ENCODE peak calls at places on chromosomes 16 and 17, in six cellular contexts. P is astrocyte of the cerebellum, H is DND-41, V is NB4, Z is cardiac fibroblast, S is stomach. K is an unnamed sample.

GRCh38 chr16:70793851-70794502 is 7.0 kb downstream of the VAC14 start:
- DNase-seq in Z (no peak), H (no peak), V (no peak), P (no peak), S (no peak), K (no peak)

GRCh38 chr16:65392831-65393565 is 271.1 kb upstream of the CDH11 start:
- DNase-seq in H (no peak), Z (no peak), S (no peak), V (no peak), P (peak), K (no peak)

GRCh38 chr16:85651822-85652430 is 36.8 kb downstream of the GINS2 start:
- DNase-seq in V (no peak), P (no peak), Z (peak), H (no peak), S (no peak), K (no peak)

GRCh38 chr16:24993722-24994686 is 21.2 kb downstream of the ARHGAP17 start:
- DNase-seq in S (no peak), V (no peak), P (peak), Z (peak), H (no peak), K (no peak)

GRCh38 chr17:39240631-39241030 is 14.9 kb upstream of the STAC2 start:
- DNase-seq in P (no peak), H (no peak), S (no peak), V (no peak), Z (no peak), K (no peak)

GRCh38 chr16:1997591-1998359 is 8.0 kb downstream of the SYNGR3 start:
- DNase-seq in S (no peak), Z (peak), V (no peak), H (no peak), P (no peak), K (no peak)

GRCh38 chr17:70310251-70310672 is 140.9 kb downstream of the KCNJ2 start:
- DNase-seq in H (no peak), P (peak), Z (peak), S (no peak), V (no peak), K (no peak)

GRCh38 chr17:39744075-39744835 is 6.5 kb downstream of the GRB7 start:
- DNase-seq in Z (no peak), P (no peak), H (no peak), V (no peak), S (no peak), K (no peak)

GRCh38 chr16:67843343-67843765 is 1.2 kb downstream of the THAP11 start:
- DNase-seq in S (no peak), H (peak), V (no peak), P (no peak), Z (no peak), K (no peak)

GRCh38 chr16:66660422-66661209 is 35.9 kb downstream of the CMTM4 start:
- DNase-seq in S (peak), H (no peak), V (peak), Z (peak), P (peak), K (no peak)

GRCh38 chr17:382644-383533 is 30.3 kb upstream of the RPH3AL start:
- DNase-seq in S (no peak), Z (peak), P (no peak), V (peak), H (no peak), K (no peak)

GRCh38 chr17:80312621-80313135 is 52.0 kb downstream of the RNF213 start:
- DNase-seq in P (no peak), V (no peak), Z (no peak), S (no peak), H (no peak), K (no peak)

GRCh38 chr17:79990051-79990592 is 45.5 kb downstream of the TBC1D16 start:
- DNase-seq in Z (no peak), H (no peak), S (no peak), P (no peak), V (no peak), K (no peak)

GRCh38 chr16:11084484-11085024 is 140.2 kb downstream of the CLEC16A start:
- DNase-seq in P (peak), V (no peak), S (no peak), Z (peak), H (no peak), K (no peak)

GRCh38 chr16:51556694-51557327 is 405.7 kb upstream of the SALL1 start:
- DNase-seq in V (peak), H (no peak), P (peak), S (no peak), Z (peak), K (no peak)
- TF ChIP-seq CTCF in V (no peak), H (no peak), P (no peak), S (no peak), Z (no peak), K (no peak)

GRCh38 chr16:81900014-81900413 is 111.3 kb downstream of the SDR42E1 start:
- DNase-seq in H (no peak), P (no peak), Z (no peak), S (no peak), V (no peak), K (no peak)
- TF ChIP-seq CTCF in H (no peak), P (no peak), Z (peak), S (no peak), V (no peak), K (no peak)

GRCh38 chr17:64635647-64636305 is 26.3 kb downstream of the SMURF2 start:
- DNase-seq in Z (peak), P (peak), H (no peak), V (no peak), S (no peak), K (peak)
- TF ChIP-seq CTCF in Z (peak), P (no peak), H (no peak), V (no peak), S (no peak), K (no peak)

DNA sequence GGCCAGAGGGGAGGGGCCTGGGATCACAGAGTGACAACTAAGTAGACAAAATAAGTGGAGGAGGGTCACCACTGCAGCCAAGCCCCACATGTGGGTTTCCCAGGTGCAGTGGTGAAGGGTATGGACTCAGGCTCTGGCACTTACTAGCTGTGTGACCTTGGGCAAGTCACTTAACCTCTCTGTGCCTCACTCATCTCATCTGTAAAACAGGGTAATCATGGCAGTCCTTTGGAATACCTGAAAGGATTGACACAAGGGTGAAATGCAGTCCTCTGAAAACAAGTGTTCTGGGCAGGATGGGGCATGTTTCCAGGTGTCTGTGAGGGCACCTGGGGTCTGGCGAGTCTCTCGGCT is 55.8 kb downstream of the NKD1 start:
- DNase-seq in Z (no peak), P (no peak), V (no peak), H (no peak), S (no peak), K (no peak)
- TF ChIP-seq CTCF in Z (no peak), P (no peak), V (no peak), H (no peak), S (no peak), K (no peak)

GRCh38 chr17:45782889-45783592 is 1.1 kb upstream of the CRHR1 start:
- DNase-seq in S (no peak), V (no peak), Z (no peak), P (no peak), H (no peak), K (peak)
- TF ChIP-seq CTCF in S (no peak), V (no peak), Z (no peak), P (peak), H (peak), K (no peak)

GRCh38 chr17:30554839-30555751 is 77.9 kb downstream of the GOSR1 start:
- DNase-seq in P (no peak), V (peak), H (no peak), Z (peak), S (peak), K (no peak)
- TF ChIP-seq CTCF in P (no peak), V (peak), H (peak), Z (peak), S (no peak), K (no peak)

DNA sequence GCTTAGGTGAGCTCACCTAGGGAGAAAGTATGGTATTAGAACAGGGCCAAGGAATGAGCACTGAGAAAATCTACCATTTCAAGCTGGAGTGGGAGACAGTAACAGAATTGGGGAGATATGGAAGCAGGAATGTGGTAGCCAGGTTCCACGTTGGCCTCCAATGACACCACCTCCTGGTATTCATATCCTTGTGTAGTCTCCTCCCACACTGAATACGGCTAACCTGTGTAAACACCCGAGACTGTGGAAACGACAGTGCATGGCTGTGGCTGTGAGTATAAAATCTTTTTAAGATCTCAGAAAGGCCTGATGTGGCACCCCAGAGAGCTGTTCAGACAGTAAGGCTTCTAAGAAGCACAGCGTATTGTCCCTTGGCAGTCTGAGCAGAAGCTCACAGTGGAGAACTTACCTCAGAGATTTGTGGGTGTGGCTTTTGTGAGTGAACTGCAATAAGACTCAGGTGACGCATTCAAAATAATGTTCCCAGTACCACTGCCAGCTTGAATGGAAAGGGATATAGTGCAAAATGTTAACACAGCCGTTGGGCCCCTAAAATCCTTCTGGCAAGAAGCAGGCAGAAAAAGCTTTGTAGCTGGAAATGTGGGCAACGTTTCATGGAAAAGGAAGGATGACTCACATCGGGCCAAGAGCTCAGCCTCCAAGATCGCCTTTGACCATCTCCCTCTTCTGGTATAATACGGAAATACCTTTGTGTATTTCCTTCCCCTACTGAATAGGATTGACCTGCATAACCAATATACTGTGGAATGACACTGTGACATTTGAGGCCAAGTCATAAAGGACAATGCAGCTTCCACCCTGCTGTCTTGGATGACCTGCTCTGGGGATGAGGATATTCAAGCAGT is 14.4 kb downstream of the SDR42E1 start:
- DNase-seq in S (no peak), Z (peak), H (no peak), P (peak), V (peak), K (no peak)
- TF ChIP-seq CTCF in S (no peak), Z (peak), H (peak), P (peak), V (peak), K (no peak)

GRCh38 chr17:3893720-3894116 is 865 bp upstream of the CAMKK1 start:
- DNase-seq in H (no peak), S (no peak), Z (no peak), V (no peak), P (no peak), K (no peak)

GRCh38 chr17:3890893-3891219 is 2.0 kb downstream of the CAMKK1 start:
- DNase-seq in H (no peak), V (no peak), S (no peak), Z (no peak), P (no peak), K (no peak)

GRCh38 chr17:3893003-3893719 is at the start of gene CAMKK1:
- DNase-seq in H (peak), V (peak), P (no peak), Z (peak), S (peak), K (peak)

GRCh38 chr17:3891626-3892094 is 1.2 kb downstream of the CAMKK1 start:
- DNase-seq in V (no peak), S (no peak), Z (no peak), P (no peak), H (no peak), K (no peak)

DNA sequence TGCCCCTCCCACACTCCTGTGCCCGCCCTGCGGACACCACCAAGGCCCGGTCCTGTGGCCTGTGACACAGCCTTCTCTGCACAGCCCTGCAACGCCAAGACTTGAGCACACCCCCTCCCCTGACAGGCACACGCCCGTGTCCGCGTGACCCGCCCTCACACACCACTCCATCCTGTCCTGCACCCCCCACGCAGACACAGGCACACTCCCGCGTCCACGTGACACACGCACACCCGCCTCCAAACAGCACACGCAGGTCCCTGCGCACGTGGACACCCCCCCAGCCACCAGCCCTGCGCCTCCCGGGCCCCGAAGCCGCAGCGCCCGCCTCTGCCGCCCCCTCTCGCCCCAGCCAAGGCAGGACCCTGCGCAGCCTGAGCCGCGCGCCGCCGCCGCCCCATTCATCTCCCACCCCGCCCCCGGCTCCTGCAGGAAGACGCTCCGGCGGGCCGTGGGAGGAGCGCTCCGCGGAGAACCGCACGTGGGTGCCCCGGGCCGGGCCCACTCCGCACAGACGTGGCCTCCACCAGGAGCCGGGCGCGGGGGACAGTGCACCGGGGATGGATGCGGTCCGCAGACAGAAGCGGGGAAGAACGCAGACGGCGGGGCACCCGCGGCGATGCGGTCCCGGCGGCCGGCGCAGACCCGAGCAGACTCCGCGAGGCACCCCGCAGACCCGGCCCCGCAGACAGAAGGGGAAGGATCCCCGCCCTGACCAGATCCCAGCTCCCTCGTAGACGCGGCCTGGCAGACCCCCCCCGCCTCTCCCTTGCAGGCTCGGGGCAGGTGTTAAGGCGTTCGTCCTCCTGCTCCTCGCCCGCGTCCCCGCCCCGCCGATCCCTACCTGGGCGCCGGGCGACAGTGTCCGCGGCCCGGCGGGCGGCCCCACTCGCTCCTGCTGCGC is 506 bp downstream of the CAMKK1 start:
- DNase-seq in V (peak), Z (peak), H (peak), P (no peak), S (peak), K (peak)
- TF ChIP-seq CTCF in V (no peak), Z (no peak), H (peak), P (no peak), S (no peak), K (no peak)

DNA sequence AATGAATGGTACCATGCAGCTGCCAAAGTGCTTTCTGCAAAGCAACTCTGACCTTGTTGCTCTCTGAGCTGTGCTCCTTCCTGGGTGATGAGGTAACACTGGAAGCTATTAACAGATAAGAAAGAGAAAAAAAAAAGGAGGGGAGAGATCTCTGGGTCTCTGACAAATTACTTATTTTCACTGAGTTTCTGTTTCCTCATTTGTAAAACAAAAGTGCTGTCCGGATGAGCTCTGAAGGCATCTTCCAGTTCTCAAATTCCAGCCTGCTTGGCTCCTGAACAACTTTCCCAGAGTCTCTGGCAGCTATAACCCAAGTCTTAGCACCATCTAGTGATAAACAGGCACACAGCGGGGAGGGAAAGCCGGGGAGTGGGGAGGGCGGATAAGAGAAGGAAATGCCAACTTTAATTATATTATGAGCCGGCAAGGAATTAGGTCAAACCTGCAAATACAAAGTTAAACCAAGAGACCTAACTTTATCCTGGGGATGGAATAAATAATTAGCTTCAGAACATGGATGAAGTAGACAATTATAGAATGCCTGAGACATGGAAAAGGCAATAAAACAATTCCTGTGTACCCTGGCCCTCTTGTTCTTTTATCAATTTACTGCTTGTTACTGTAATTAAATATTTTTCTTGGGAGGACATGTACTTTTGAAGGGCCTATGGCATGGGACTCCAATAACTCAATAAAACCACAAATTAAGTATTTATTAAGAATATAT is 61.3 kb upstream of the KIFC3 start:
- DNase-seq in H (no peak), V (peak), P (peak), Z (peak), S (peak), K (no peak)
- TF ChIP-seq CTCF in H (peak), V (peak), P (peak), Z (peak), S (peak), K (peak)

DNA sequence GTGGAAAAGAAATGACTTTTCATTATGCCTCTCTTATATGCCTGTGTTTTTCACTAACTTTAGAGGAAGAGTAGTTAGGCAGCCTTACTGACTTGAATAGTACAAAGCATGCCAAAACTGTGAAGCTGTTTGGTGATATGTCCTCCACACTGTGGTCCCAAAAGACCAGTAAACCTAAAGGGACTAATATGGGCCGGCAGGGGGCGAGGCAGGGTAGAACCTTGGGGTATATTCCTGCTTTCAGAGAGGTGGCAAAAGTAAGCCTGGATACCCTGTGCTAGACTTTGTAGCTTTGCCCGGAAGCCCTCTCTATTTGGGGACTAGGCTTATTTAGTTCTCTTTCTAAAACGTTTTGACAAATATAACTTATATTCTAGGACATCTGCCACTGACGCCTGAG is 36.5 kb upstream of the VWA3A start:
- DNase-seq in H (no peak), S (no peak), V (peak), Z (no peak), P (no peak), K (no peak)
- TF ChIP-seq CTCF in H (no peak), S (no peak), V (no peak), Z (no peak), P (no peak), K (no peak)